ENCODE peak calls at places on chromosomes 12 and 14, in ten cellular contexts. W is A549, S is adrenal gland, C is stomach, K is spleen, X is IMR-90, B is HCT116, L is ovary, J is esophagus muscularis mucosa, U is transverse colon. G is an unnamed sample.

GRCh38 chr14:34098045-34098984 is 147.4 kb upstream of the EGLN3 start:
- DNase-seq in W (peak), S (peak), C (peak), K (no peak), X (peak), B (peak), L (peak), J (no peak), U (peak), G (no peak)

GRCh38 chr12:2652011-2652400 is 142.8 kb upstream of the FKBP4 start:
- DNase-seq in W (no peak), S (peak), C (no peak), K (peak), X (no peak), B (no peak), L (no peak), J (no peak), U (peak), G (no peak)

GRCh38 chr12:91172051-91172450 is 10.6 kb downstream of the DCN start:
- DNase-seq in W (no peak), S (no peak), C (no peak), K (no peak), X (no peak), B (no peak), L (no peak), J (no peak), U (no peak), G (no peak)

GRCh38 chr14:54487771-54488170 is 1.0 kb downstream of the GMFB start:
- DNase-seq in W (peak), S (no peak), C (no peak), K (no peak), X (peak), B (no peak), L (no peak), J (no peak), U (no peak), G (no peak)

GRCh38 chr14:53458368-53458814 is 305.3 kb upstream of the DDHD1 start:
- DNase-seq in W (peak), S (no peak), C (no peak), K (no peak), X (peak), B (peak), L (no peak), J (no peak), U (no peak), G (no peak)

GRCh38 chr12:981176-981828 is 9.7 kb upstream of the ERC1 start:
- DNase-seq in W (no peak), S (no peak), C (no peak), K (no peak), X (no peak), B (no peak), L (no peak), J (no peak), U (no peak), G (no peak)

GRCh38 chr12:64820593-64820992 is 3.9 kb upstream of the TBC1D30 start:
- DNase-seq in W (no peak), S (no peak), C (no peak), K (no peak), X (no peak), B (no peak), L (no peak), J (peak), U (no peak), G (no peak)

GRCh38 chr14:55329999-55330710 is 58.9 kb downstream of the FBXO34 start:
- DNase-seq in W (no peak), S (no peak), C (no peak), K (no peak), X (peak), B (no peak), L (no peak), J (no peak), U (no peak), G (no peak)

GRCh38 chr14:31395119-31395518 is 25.2 kb downstream of the HEATR5A start:
- DNase-seq in W (no peak), S (no peak), C (no peak), K (no peak), X (no peak), B (no peak), L (no peak), J (no peak), U (no peak), G (no peak)

GRCh38 chr12:116277393-116278258 is at the start of gene MED13L:
- DNase-seq in W (peak), S (peak), C (peak), K (peak), X (peak), B (peak), L (peak), J (peak), U (peak), G (peak)
- TF ChIP-seq POLR2A in W (peak), S (peak), C (no peak), K (no peak), X (peak), B (no peak), L (peak), J (no peak), U (peak), G (no peak)

GRCh38 chr14:104138891-104139459 is 588 bp downstream of the KIF26A start:
- DNase-seq in W (no peak), S (no peak), C (no peak), K (peak), X (no peak), B (no peak), L (peak), J (no peak), U (no peak), G (peak)
- H3K27ac ChIP-seq in W (peak), S (no peak), C (no peak), K (peak), X (no peak), B (peak), L (no peak), J (peak), U (no peak), G (no peak)

DNA sequence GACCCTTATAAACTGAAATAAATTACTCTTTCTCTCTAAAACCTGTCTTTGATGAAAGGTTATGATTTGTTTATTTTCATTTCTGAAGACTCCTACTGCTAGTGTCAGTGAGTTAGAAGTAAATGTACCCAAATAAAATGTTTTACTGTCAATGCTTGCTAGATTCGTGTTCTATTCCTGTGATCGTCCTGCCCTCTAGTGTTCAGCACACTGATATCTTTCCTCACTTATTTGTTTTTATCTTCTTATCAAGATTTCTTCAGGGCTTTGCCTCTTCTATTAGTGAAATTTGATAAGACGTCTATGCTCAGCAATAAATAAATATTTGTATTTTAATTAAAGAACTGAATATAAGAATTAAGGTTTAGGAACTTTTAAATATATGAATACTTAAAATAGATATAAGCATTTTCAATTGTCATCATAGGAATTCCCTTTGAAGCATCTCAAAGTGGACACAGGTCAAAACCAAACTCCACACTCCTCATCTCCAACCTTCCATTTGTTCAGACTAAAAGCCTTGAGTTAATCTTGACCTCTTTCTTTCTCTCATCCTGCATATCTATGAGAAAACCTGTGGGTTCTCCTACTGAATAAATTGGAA is 75.8 kb downstream of the C12orf50 start:
- DNase-seq in W (peak), S (no peak), C (no peak), K (no peak), X (peak), B (peak), L (no peak), J (no peak), U (no peak), G (no peak)
- H3K4me3 ChIP-seq in W (no peak), S (no peak), C (no peak), K (no peak), X (no peak), B (no peak), L (no peak), J (no peak), U (no peak), G (no peak)

GRCh38 chr12:27220057-27220987 is 23.8 kb upstream of the STK38L start:
- DNase-seq in W (no peak), S (no peak), C (no peak), K (no peak), X (peak), B (no peak), L (no peak), J (no peak), U (no peak), G (no peak)
- TF ChIP-seq POLR2A in W (no peak), S (no peak), C (no peak), K (no peak), X (no peak), B (no peak), L (no peak), J (no peak), U (no peak), G (no peak)

DNA sequence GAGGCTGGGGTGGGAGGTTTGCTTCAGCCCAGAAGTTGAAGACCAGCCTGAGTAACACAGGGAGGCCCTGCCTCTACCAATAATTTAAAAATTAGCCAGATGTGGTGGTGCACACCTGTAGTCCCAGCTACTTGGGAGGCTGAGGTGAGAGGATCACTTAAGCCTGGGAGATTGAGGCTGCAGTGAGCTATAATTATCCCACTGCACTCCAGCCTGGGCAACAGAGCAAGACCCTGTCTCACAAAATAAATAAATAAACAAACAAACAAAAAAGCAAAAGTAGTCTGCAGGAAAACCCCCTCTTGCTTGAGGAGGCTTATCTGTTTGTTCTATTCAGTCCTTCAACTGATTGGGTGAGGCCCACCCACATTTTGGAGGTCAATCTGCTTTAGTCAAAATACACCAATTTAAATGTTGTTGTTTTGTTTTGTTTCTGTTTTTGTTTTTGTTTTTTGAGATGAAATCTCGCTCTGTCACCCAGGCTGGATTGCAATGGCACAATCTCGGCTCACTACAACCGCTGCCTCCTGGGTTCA is 24.9 kb upstream of the TXNRD1 start:
- DNase-seq in W (no peak), S (no peak), C (no peak), K (no peak), X (no peak), B (no peak), L (no peak), J (no peak), U (no peak), G (no peak)
- H3K27ac ChIP-seq in W (peak), S (no peak), C (no peak), K (no peak), X (peak), B (no peak), L (no peak), J (no peak), U (no peak), G (no peak)

GRCh38 chr12:58871557-58871956 is 48.7 kb downstream of the LRIG3 start:
- DNase-seq in W (no peak), S (no peak), C (no peak), K (no peak), X (no peak), B (no peak), L (no peak), J (no peak), U (no peak), G (no peak)
- H3K4me3 ChIP-seq in W (no peak), S (no peak), C (no peak), K (no peak), X (no peak), B (no peak), L (no peak), J (no peak), U (no peak), G (no peak)

GRCh38 chr14:102081231-102082080 is 5.4 kb downstream of the HSP90AA1 start:
- DNase-seq in W (no peak), S (no peak), C (no peak), K (no peak), X (no peak), B (no peak), L (no peak), J (no peak), U (no peak), G (no peak)

GRCh38 chr14:102078344-102078743 is 8.5 kb downstream of the HSP90AA1 start:
- DNase-seq in W (no peak), S (no peak), C (no peak), K (peak), X (no peak), B (no peak), L (no peak), J (no peak), U (no peak), G (no peak)

GRCh38 chr14:102078840-102079699 is 7.8 kb downstream of the HSP90AA1 start:
- DNase-seq in W (no peak), S (no peak), C (no peak), K (no peak), X (no peak), B (no peak), L (no peak), J (no peak), U (no peak), G (no peak)

GRCh38 chr14:102079700-102079979 is 7.2 kb downstream of the HSP90AA1 start:
- DNase-seq in W (no peak), S (no peak), C (no peak), K (no peak), X (no peak), B (no peak), L (no peak), J (no peak), U (no peak), G (no peak)

GRCh38 chr14:102080183-102081080 is 6.4 kb downstream of the HSP90AA1 start:
- DNase-seq in W (no peak), S (no peak), C (no peak), K (peak), X (no peak), B (no peak), L (no peak), J (no peak), U (no peak), G (no peak)
- TF ChIP-seq POLR2A in W (no peak), S (no peak), C (no peak), K (no peak), X (no peak), B (no peak), L (no peak), J (no peak), U (no peak), G (no peak)

GRCh38 chr14:51546099-51546498 is 105.6 kb upstream of the FRMD6 start:
- DNase-seq in W (no peak), S (no peak), C (no peak), K (no peak), X (no peak), B (no peak), L (no peak), J (no peak), U (no peak), G (no peak)
- H3K27ac ChIP-seq in W (peak), S (no peak), C (no peak), K (no peak), X (peak), B (no peak), L (no peak), J (no peak), U (no peak), G (no peak)